ENCODE peak calls at places on chromosome 9, in five cellular contexts. R is CD8-positive, alpha-beta T cell; B is mucosa of descending colon; I is body of pancreas; V is AG04449. K is an unnamed sample.

GRCh38 chr9:95494416-95495371 is 22.1 kb downstream of the PTCH1 start:
- DNase-seq in R (peak), B (peak), I (no peak), V (no peak), K (no peak)

GRCh38 chr9:133708123-133708769 is 29.9 kb downstream of the SARDH start:
- DNase-seq in R (no peak), B (no peak), I (no peak), V (no peak), K (no peak)

GRCh38 chr9:133506653-133507038 is 18.1 kb downstream of the MYMK start:
- DNase-seq in R (no peak), B (no peak), I (peak), V (no peak), K (peak)

GRCh38 chr9:133282454-133283238 is 7.6 kb upstream of the ABO start:
- DNase-seq in R (no peak), B (peak), I (no peak), V (no peak), K (no peak)

GRCh38 chr9:15576350-15577050 is 23.7 kb downstream of the CCDC171 start:
- DNase-seq in R (no peak), B (no peak), I (no peak), V (no peak), K (no peak)

GRCh38 chr9:33042528-33042927 is 17.5 kb downstream of the DNAJA1 start:
- DNase-seq in R (no peak), B (no peak), I (no peak), V (no peak), K (no peak)

GRCh38 chr9:127538849-127539258 is 73.2 kb upstream of the STXBP1 start:
- DNase-seq in R (no peak), B (no peak), I (no peak), V (no peak), K (no peak)

GRCh38 chr9:123335227-123335985 is 20.6 kb upstream of the CRB2 start:
- DNase-seq in R (no peak), B (no peak), I (peak), V (peak), K (peak)

GRCh38 chr9:36450110-36450732 is 50.2 kb upstream of the RNF38 start:
- DNase-seq in R (no peak), B (peak), I (peak), V (peak), K (no peak)

GRCh38 chr9:127754761-127755557 is 19.9 kb upstream of the TOR2A start:
- DNase-seq in R (no peak), B (no peak), I (no peak), V (no peak), K (no peak)

GRCh38 chr9:2427016-2427891 is 194.3 kb upstream of the VLDLR start:
- DNase-seq in R (no peak), B (peak), I (peak), V (no peak), K (no peak)

GRCh38 chr9:86766912-86767311 is 180.4 kb downstream of the GAS1 start:
- DNase-seq in R (no peak), B (no peak), I (peak), V (peak), K (peak)

GRCh38 chr9:123522921-123523320 is 166.9 kb downstream of the CRB2 start:
- DNase-seq in R (no peak), B (no peak), I (no peak), V (no peak), K (peak)

GRCh38 chr9:8717146-8717545 is 917.6 kb upstream of the DMAC1 start:
- DNase-seq in R (no peak), B (no peak), I (no peak), V (no peak), K (no peak)

GRCh38 chr9:95626885-95627558 is 110.3 kb upstream of the PTCH1 start:
- DNase-seq in R (no peak), B (peak), I (peak), V (no peak), K (no peak)

GRCh38 chr9:804026-804425 is 37.5 kb upstream of the DMRT1 start:
- DNase-seq in R (no peak), B (no peak), I (no peak), V (no peak), K (no peak)

GRCh38 chr9:130728721-130729120 is 35.1 kb downstream of the EXOSC2 start:
- DNase-seq in R (no peak), B (no peak), I (no peak), V (no peak), K (no peak)

GRCh38 chr9:124835026-124835501 is 18.2 kb upstream of the WDR38 start:
- DNase-seq in R (no peak), B (peak), I (peak), V (no peak), K (no peak)

GRCh38 chr9:72158680-72159079 is 9.4 kb downstream of the GDA start:
- DNase-seq in R (no peak), B (no peak), I (no peak), V (no peak), K (no peak)

GRCh38 chr9:113633782-113634596 is 170.5 kb downstream of the RGS3 start:
- DNase-seq in R (no peak), B (no peak), I (no peak), V (no peak), K (no peak)

GRCh38 chr9:16230731-16231130 is 639.7 kb downstream of the BNC2 start:
- DNase-seq in R (no peak), B (no peak), I (no peak), V (no peak), K (no peak)

GRCh38 chr9:84419203-84419602 is 78.6 kb upstream of the SLC28A3 start:
- DNase-seq in R (no peak), B (no peak), I (no peak), V (no peak), K (no peak)

GRCh38 chr9:71760901-71761300 is 7.4 kb downstream of the CEMIP2 start:
- DNase-seq in R (no peak), B (peak), I (no peak), V (no peak), K (no peak)

GRCh38 chr9:82021198-82021597 is 32.6 kb downstream of the SPATA31D1 start:
- DNase-seq in R (no peak), B (no peak), I (no peak), V (peak), K (peak)

GRCh38 chr9:110750272-110750671 is 81.7 kb downstream of the MUSK start:
- DNase-seq in R (no peak), B (peak), I (peak), V (no peak), K (no peak)

GRCh38 chr9:38106488-38106887 is 37.5 kb upstream of the SHB start:
- DNase-seq in R (no peak), B (no peak), I (no peak), V (no peak), K (no peak)

GRCh38 chr9:127519301-127520166 is 68.2 kb downstream of the LRSAM1 start:
- DNase-seq in R (peak), B (no peak), I (no peak), V (peak), K (peak)

GRCh38 chr9:136804509-136805206 is 3.1 kb upstream of the RABL6 start:
- DNase-seq in R (no peak), B (no peak), I (peak), V (no peak), K (no peak)

GRCh38 chr9:114096041-114096511 is 3.0 kb downstream of the KIF12 start:
- DNase-seq in R (no peak), B (no peak), I (peak), V (no peak), K (no peak)

GRCh38 chr9:136531904-136532798 is 13.7 kb downstream of the NOTCH1 start:
- DNase-seq in R (no peak), B (peak), I (no peak), V (no peak), K (no peak)

GRCh38 chr9:69180200-69180599 is 6.1 kb downstream of the TJP2 start:
- DNase-seq in R (no peak), B (no peak), I (no peak), V (no peak), K (no peak)

GRCh38 chr9:94889627-94890026 is 163.1 kb downstream of the AOPEP start:
- DNase-seq in R (no peak), B (no peak), I (no peak), V (no peak), K (no peak)

GRCh38 chr9:97721396-97721795 is 24.3 kb upstream of the XPA start:
- DNase-seq in R (no peak), B (no peak), I (no peak), V (no peak), K (no peak)

GRCh38 chr9:6113819-6114218 is 98.4 kb upstream of the RANBP6 start:
- DNase-seq in R (no peak), B (no peak), I (no peak), V (no peak), K (no peak)

GRCh38 chr9:110133608-110134214 is 74.2 kb downstream of the C9orf152 start:
- DNase-seq in R (no peak), B (no peak), I (no peak), V (no peak), K (no peak)

GRCh38 chr9:87834357-87834756 is 48.3 kb upstream of the SPATA31E1 start:
- DNase-seq in R (no peak), B (peak), I (no peak), V (no peak), K (no peak)
- TF ChIP-seq CTCF in R (no peak), B (no peak), I (no peak), V (peak), K (no peak)

GRCh38 chr9:132169672-132170392 is 8.0 kb downstream of the NTNG2 start:
- DNase-seq in R (peak), B (peak), I (peak), V (no peak), K (no peak)
- TF ChIP-seq CTCF in R (peak), B (peak), I (peak), V (peak), K (peak)

GRCh38 chr9:12776775-12777055 is 1.9 kb downstream of the LURAP1L start:
- DNase-seq in R (no peak), B (no peak), I (no peak), V (no peak), K (no peak)

GRCh38 chr9:12775373-12775962 is 648 bp downstream of the LURAP1L start:
- DNase-seq in R (no peak), B (peak), I (peak), V (no peak), K (no peak)

GRCh38 chr9:12774861-12775367 is at the start of gene LURAP1L:
- DNase-seq in R (no peak), B (peak), I (peak), V (no peak), K (peak)

GRCh38 chr9:12777149-12778010 is 2.6 kb downstream of the LURAP1L start:
- DNase-seq in R (no peak), B (no peak), I (no peak), V (no peak), K (no peak)

DNA sequence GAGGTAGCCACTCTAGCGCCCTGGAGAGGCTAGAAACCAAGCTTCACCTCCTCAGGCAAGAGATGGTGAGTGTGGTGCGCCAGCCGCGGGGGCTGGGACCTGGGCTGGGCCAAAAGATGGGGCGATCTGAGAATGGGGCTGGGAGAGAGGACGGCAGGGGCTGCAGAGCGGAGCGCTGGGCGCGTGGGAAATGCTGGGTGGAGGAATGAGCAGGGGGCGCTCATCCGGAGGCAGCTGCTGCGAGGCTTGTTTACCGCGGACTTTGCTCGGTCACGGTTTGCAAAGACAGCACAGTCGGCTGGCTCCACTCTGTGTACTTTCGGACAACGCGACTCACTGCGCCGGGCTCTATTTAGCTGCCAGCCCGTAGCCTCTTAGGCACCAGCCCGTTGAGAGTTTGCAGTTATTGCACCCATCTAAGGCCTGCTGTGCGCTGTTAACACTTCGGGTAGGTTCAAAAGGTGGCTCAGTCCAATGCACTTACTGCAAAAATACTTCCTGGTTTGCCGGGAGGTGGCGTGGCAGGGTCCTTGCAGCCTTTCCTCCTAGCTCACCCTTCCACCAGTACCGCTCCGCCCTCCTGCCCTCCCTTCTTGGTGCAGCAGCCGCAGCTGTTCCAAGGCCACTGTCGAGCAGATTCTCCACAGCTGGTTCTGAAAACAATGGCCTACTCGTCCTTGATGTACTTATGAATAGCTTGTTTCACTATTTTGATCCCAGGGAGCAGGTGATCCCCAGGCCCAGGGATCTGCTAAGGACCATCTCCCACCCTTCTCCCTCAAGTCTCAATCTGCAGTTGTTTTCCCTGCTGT is 1.3 kb downstream of the LURAP1L start:
- DNase-seq in R (no peak), B (peak), I (peak), V (no peak), K (peak)
- TF ChIP-seq CTCF in R (no peak), B (peak), I (peak), V (peak), K (peak)

GRCh38 chr9:91948423-91949292 is 1.4 kb downstream of the ROR2 start:
- DNase-seq in R (no peak), B (peak), I (peak), V (no peak), K (no peak)
- TF ChIP-seq CTCF in R (no peak), B (no peak), I (peak), V (peak), K (no peak)

DNA sequence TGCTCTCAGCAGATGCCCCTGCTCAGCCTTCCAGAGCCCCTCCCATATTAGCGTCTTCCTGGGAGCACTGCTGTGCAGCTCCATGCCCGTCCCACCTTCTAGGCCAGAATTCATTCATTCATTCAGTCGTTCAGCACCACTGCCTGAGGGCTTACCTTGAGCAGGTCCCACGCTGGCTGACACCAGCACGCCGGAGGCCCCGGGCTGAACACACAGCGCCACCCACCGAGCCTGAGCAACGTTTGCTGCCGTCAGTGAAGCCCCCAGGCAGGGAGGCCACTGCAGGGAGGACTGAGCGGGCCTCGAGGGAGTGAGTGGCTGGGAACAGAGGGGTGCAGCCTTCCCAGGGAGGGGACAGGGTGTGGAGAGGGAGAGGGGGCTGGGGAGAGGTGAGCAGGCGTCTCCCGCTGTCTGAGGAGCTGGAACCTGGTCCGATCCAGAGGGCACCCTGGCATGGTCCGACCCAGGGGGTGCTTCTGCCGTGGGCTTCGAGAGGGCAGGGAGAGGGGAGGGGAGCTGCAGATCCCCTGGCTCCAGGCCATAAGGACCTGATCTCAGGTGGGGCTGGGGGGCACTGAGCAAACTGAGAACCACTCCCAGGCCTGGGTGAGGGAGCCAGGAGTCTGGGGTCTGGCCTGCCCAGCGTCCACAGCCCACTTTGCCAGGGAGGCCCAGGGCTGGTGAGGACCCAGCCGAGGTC is 98.9 kb upstream of the RAPGEF1 start:
- DNase-seq in R (no peak), B (no peak), I (no peak), V (no peak), K (no peak)
- TF ChIP-seq CTCF in R (no peak), B (no peak), I (no peak), V (no peak), K (no peak)

GRCh38 chr9:89917861-89918260 is 313.0 kb downstream of the GADD45G start:
- DNase-seq in R (no peak), B (no peak), I (no peak), V (no peak), K (no peak)

GRCh38 chr9:89920901-89921300 is 316.1 kb downstream of the GADD45G start:
- DNase-seq in R (no peak), B (no peak), I (no peak), V (no peak), K (no peak)

GRCh38 chr9:89920131-89920530 is 315.3 kb downstream of the GADD45G start:
- DNase-seq in R (no peak), B (no peak), I (no peak), V (no peak), K (no peak)

GRCh38 chr9:89922099-89922498 is 317.3 kb downstream of the GADD45G start:
- DNase-seq in R (no peak), B (no peak), I (no peak), V (no peak), K (no peak)

DNA sequence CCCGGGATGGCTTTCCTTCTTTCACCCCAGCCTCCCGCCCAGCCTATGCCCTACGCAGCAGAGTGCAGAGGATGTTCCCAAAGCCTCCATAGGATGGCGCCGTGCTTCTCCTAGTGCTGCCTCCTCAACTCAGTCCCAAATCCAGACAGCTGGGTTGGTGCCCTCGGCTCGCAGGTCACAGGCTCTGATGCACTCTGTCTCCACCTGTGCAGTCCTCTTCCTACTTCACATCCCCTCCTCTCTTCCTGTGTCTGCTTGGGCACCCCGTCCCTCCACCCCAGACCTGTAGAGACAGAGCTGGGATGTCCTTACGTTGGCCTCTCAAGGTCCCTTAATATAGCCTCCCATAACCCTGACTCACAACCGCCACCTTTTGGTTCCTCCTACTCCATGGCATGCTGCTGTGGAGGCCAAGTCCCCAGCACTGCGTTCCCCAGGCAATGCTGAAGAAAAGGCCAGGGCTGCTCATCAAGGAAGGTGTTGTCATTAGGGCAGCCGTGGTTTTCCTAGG is 314.4 kb downstream of the GADD45G start:
- DNase-seq in R (no peak), B (peak), I (peak), V (no peak), K (no peak)
- TF ChIP-seq CTCF in R (no peak), B (peak), I (peak), V (no peak), K (no peak)

DNA sequence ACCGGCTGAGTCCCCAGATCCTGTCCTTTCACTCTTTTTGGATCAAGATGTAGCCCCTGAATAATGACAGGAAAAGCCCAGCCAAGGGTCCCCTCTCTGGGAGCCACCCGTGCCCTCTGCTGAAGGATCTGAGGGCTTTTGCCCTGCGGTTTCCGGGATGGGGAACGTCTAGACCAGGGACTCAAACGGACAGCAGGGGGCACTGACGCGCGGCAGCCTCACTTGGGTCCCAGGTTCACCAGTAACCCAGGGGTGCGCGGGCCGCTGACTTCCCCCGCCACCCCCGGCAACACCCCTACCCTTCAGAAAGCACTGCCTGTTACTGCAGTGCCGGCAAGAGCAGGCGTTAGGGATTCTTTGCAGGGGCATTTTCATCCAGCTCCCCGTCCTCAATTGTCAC is 98.7 kb upstream of the FCN2 start:
- DNase-seq in R (no peak), B (no peak), I (no peak), V (no peak), K (no peak)
- TF ChIP-seq CTCF in R (no peak), B (no peak), I (no peak), V (peak), K (peak)

DNA sequence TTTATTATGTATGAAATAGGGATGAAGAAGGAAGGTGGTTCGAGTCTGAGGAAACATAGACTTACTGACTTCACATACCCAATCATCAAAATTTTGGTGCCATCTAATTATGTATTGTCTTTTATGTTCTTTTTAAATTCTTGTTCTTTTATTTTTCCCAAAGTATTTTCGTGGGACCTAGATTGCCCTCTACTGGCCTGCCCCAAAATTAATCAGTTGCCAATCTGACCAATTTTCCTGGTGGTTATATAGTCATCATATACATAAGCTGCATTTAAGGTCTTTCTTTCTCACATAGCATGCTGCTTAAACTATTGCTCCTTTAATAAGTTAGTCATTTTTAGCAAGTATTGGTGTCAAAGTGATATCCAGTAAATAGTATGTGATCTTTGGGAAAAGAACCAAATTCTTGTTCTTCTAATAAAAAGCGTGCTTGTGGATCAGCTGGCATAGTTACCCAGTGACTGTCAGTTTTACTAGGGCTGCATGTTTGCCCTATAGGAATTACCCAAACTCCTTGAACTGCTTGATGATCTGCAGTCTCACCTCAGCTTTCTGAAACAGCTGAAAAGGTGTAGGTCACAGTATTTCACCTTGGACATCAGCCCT is 223.5 kb downstream of the SH3GL2 start:
- DNase-seq in R (no peak), B (peak), I (no peak), V (no peak), K (no peak)
- TF ChIP-seq CTCF in R (no peak), B (no peak), I (peak), V (peak), K (peak)

GRCh38 chr9:120875643-120875953 is 1.4 kb downstream of the PHF19 start:
- DNase-seq in R (no peak), B (no peak), I (no peak), V (no peak), K (no peak)

GRCh38 chr9:120875954-120876841 is 790 bp downstream of the PHF19 start:
- DNase-seq in R (peak), B (peak), I (peak), V (peak), K (peak)

GRCh38 chr9:120876842-120877240 is at the start of gene PHF19:
- DNase-seq in R (no peak), B (no peak), I (no peak), V (no peak), K (no peak)

GRCh38 chr9:120878188-120879130 is 1.5 kb upstream of the PHF19 start:
- DNase-seq in R (no peak), B (no peak), I (no peak), V (no peak), K (no peak)

GRCh38 chr9:120877276-120878034 is 467 bp upstream of the PHF19 start:
- DNase-seq in R (peak), B (peak), I (peak), V (no peak), K (no peak)
- TF ChIP-seq CTCF in R (no peak), B (no peak), I (no peak), V (peak), K (no peak)